ENCODE peak calls at places on chromosomes 3 and 15, in six cellular contexts. One of them, this sample, is unnamed.

GRCh38 chr15:67680645-67681044 is 138.1 kb downstream of the MAP2K5 start:
- DNase-seq in NCI-H2171: peak; percentile 39
- DNase-seq in activated CD4-positive, alpha-beta T cell treated with anti-CD3 and anti-CD28 coated beads for 48 hours: no peak
- DNase-seq in HEK293T: peak; percentile 20
- DNase-seq in small intestine: no peak
- DNase-seq in stomach: no peak
- DNase-seq in this sample: peak; percentile 21

GRCh38 chr3:27723803-27724458 is 1.8 kb upstream of the EOMES start:
- DNase-seq in activated CD4-positive, alpha-beta T cell treated with anti-CD3 and anti-CD28 coated beads for 48 hours: peak; percentile 24
- DNase-seq in stomach: no peak
- DNase-seq in HEK293T: no peak
- DNase-seq in NCI-H2171: no peak
- DNase-seq in small intestine: no peak
- DNase-seq in this sample: no peak

GRCh38 chr3:130759692-130760338 is 13.2 kb upstream of the PIK3R4 start:
- DNase-seq in small intestine: peak; percentile 80
- DNase-seq in HEK293T: peak; percentile 56
- DNase-seq in activated CD4-positive, alpha-beta T cell treated with anti-CD3 and anti-CD28 coated beads for 48 hours: peak; percentile 63
- DNase-seq in NCI-H2171: peak; percentile 64
- DNase-seq in stomach: peak; percentile 62
- DNase-seq in this sample: peak; percentile 76

GRCh38 chr15:25481208-25481862 is 42.5 kb upstream of the UBE3A start:
- DNase-seq in HEK293T: no peak
- DNase-seq in small intestine: no peak
- DNase-seq in stomach: no peak
- DNase-seq in NCI-H2171: peak; percentile 36
- DNase-seq in activated CD4-positive, alpha-beta T cell treated with anti-CD3 and anti-CD28 coated beads for 48 hours: no peak
- DNase-seq in this sample: no peak

GRCh38 chr15:81398456-81398855 is 24.4 kb upstream of the TMC3 start:
- DNase-seq in activated CD4-positive, alpha-beta T cell treated with anti-CD3 and anti-CD28 coated beads for 48 hours: no peak
- DNase-seq in NCI-H2171: no peak
- DNase-seq in stomach: no peak
- DNase-seq in HEK293T: no peak
- DNase-seq in small intestine: no peak
- DNase-seq in this sample: no peak

GRCh38 chr15:40441736-40442531 is 1.2 kb downstream of the BAHD1 start:
- DNase-seq in small intestine: peak; percentile 30
- DNase-seq in NCI-H2171: peak; percentile 1
- DNase-seq in stomach: no peak
- DNase-seq in activated CD4-positive, alpha-beta T cell treated with anti-CD3 and anti-CD28 coated beads for 48 hours: no peak
- DNase-seq in HEK293T: peak; percentile 17
- DNase-seq in this sample: peak; percentile 61

GRCh38 chr3:36944641-36945270 is at the start of gene TRANK1:
- DNase-seq in NCI-H2171: no peak
- DNase-seq in small intestine: peak; percentile 50
- DNase-seq in stomach: peak; percentile 56
- DNase-seq in activated CD4-positive, alpha-beta T cell treated with anti-CD3 and anti-CD28 coated beads for 48 hours: peak; percentile 86
- DNase-seq in HEK293T: no peak
- DNase-seq in this sample: peak; percentile 94

GRCh38 chr3:170726976-170727661 is 141.2 kb upstream of the SLC7A14 start:
- DNase-seq in HEK293T: no peak
- DNase-seq in activated CD4-positive, alpha-beta T cell treated with anti-CD3 and anti-CD28 coated beads for 48 hours: no peak
- DNase-seq in NCI-H2171: no peak
- DNase-seq in small intestine: no peak
- DNase-seq in stomach: no peak
- DNase-seq in this sample: peak; percentile 66

GRCh38 chr3:117477214-117477755 is 767.7 kb downstream of the TUSC7 start:
- DNase-seq in stomach: no peak
- DNase-seq in HEK293T: no peak
- DNase-seq in NCI-H2171: no peak
- DNase-seq in small intestine: no peak
- DNase-seq in activated CD4-positive, alpha-beta T cell treated with anti-CD3 and anti-CD28 coated beads for 48 hours: no peak
- DNase-seq in this sample: no peak

GRCh38 chr3:190070623-190071347 is 49.9 kb downstream of the P3H2 start:
- DNase-seq in activated CD4-positive, alpha-beta T cell treated with anti-CD3 and anti-CD28 coated beads for 48 hours: no peak
- DNase-seq in HEK293T: no peak
- DNase-seq in NCI-H2171: no peak
- DNase-seq in small intestine: no peak
- DNase-seq in stomach: no peak
- DNase-seq in this sample: no peak

GRCh38 chr3:56137406-56137805 is 330.9 kb downstream of the ERC2 start:
- DNase-seq in stomach: no peak
- DNase-seq in activated CD4-positive, alpha-beta T cell treated with anti-CD3 and anti-CD28 coated beads for 48 hours: no peak
- DNase-seq in HEK293T: no peak
- DNase-seq in small intestine: no peak
- DNase-seq in NCI-H2171: no peak
- DNase-seq in this sample: no peak

GRCh38 chr3:24830230-24831152 is 335.8 kb upstream of the THRB start:
- DNase-seq in small intestine: no peak
- DNase-seq in activated CD4-positive, alpha-beta T cell treated with anti-CD3 and anti-CD28 coated beads for 48 hours: no peak
- DNase-seq in NCI-H2171: peak; percentile 44
- DNase-seq in stomach: peak; percentile 30
- DNase-seq in HEK293T: peak; percentile 10
- DNase-seq in this sample: no peak

GRCh38 chr3:42875325-42876151 is at the start of gene CYP8B1:
- DNase-seq in NCI-H2171: no peak
- DNase-seq in HEK293T: no peak
- DNase-seq in small intestine: no peak
- DNase-seq in activated CD4-positive, alpha-beta T cell treated with anti-CD3 and anti-CD28 coated beads for 48 hours: no peak
- DNase-seq in stomach: no peak
- DNase-seq in this sample: no peak

GRCh38 chr3:138332472-138333073 is 2.9 kb upstream of the NME9 start:
- DNase-seq in HEK293T: peak; percentile 33
- DNase-seq in activated CD4-positive, alpha-beta T cell treated with anti-CD3 and anti-CD28 coated beads for 48 hours: no peak
- DNase-seq in NCI-H2171: no peak
- DNase-seq in stomach: no peak
- DNase-seq in small intestine: no peak
- DNase-seq in this sample: peak; percentile 26

GRCh38 chr15:89673162-89673506 is 6.0 kb downstream of the PLIN1 start:
- DNase-seq in HEK293T: peak; percentile 87
- DNase-seq in small intestine: no peak
- DNase-seq in stomach: no peak
- DNase-seq in activated CD4-positive, alpha-beta T cell treated with anti-CD3 and anti-CD28 coated beads for 48 hours: peak; percentile 45
- DNase-seq in NCI-H2171: no peak
- DNase-seq in this sample: peak; percentile 54

GRCh38 chr3:156353535-156353934 is 201.4 kb downstream of the SSR3 start:
- DNase-seq in stomach: no peak
- DNase-seq in NCI-H2171: no peak
- DNase-seq in HEK293T: no peak
- DNase-seq in small intestine: no peak
- DNase-seq in activated CD4-positive, alpha-beta T cell treated with anti-CD3 and anti-CD28 coated beads for 48 hours: no peak
- DNase-seq in this sample: no peak

GRCh38 chr15:28164876-28165275 is 65.8 kb upstream of the OCA2 start:
- DNase-seq in small intestine: no peak
- DNase-seq in NCI-H2171: no peak
- DNase-seq in HEK293T: no peak
- DNase-seq in activated CD4-positive, alpha-beta T cell treated with anti-CD3 and anti-CD28 coated beads for 48 hours: no peak
- DNase-seq in stomach: no peak
- DNase-seq in this sample: no peak

GRCh38 chr3:71926242-71926560 is 141.3 kb upstream of the PROK2 start:
- DNase-seq in small intestine: peak; percentile 69
- DNase-seq in stomach: peak; percentile 51
- DNase-seq in activated CD4-positive, alpha-beta T cell treated with anti-CD3 and anti-CD28 coated beads for 48 hours: peak; percentile 24
- DNase-seq in NCI-H2171: no peak
- DNase-seq in HEK293T: peak; percentile 22
- DNase-seq in this sample: peak; percentile 20

GRCh38 chr3:8623741-8624140 is 20.9 kb downstream of the SSUH2 start:
- DNase-seq in HEK293T: no peak
- DNase-seq in stomach: no peak
- DNase-seq in activated CD4-positive, alpha-beta T cell treated with anti-CD3 and anti-CD28 coated beads for 48 hours: no peak
- DNase-seq in small intestine: no peak
- DNase-seq in NCI-H2171: no peak
- DNase-seq in this sample: no peak

GRCh38 chr3:149020839-149021252 is 29.5 kb downstream of the GYG1 start:
- DNase-seq in small intestine: no peak
- DNase-seq in activated CD4-positive, alpha-beta T cell treated with anti-CD3 and anti-CD28 coated beads for 48 hours: peak; percentile 20
- DNase-seq in NCI-H2171: no peak
- DNase-seq in stomach: no peak
- DNase-seq in HEK293T: no peak
- DNase-seq in this sample: no peak

GRCh38 chr3:126912491-126913195 is 70.3 kb upstream of the PLXNA1 start:
- DNase-seq in NCI-H2171: no peak
- DNase-seq in activated CD4-positive, alpha-beta T cell treated with anti-CD3 and anti-CD28 coated beads for 48 hours: no peak
- DNase-seq in HEK293T: no peak
- DNase-seq in stomach: no peak
- DNase-seq in small intestine: no peak
- DNase-seq in this sample: no peak

GRCh38 chr15:50765202-50765967 is at the start of gene SPPL2A:
- DNase-seq in HEK293T: peak; percentile 83
- DNase-seq in stomach: peak; percentile 81
- DNase-seq in NCI-H2171: peak; percentile 86
- DNase-seq in activated CD4-positive, alpha-beta T cell treated with anti-CD3 and anti-CD28 coated beads for 48 hours: peak; percentile 94
- DNase-seq in small intestine: peak; percentile 85
- DNase-seq in this sample: peak; percentile 90

GRCh38 chr3:30293621-30294240 is 312.7 kb upstream of the TGFBR2 start:
- DNase-seq in HEK293T: no peak
- DNase-seq in small intestine: no peak
- DNase-seq in activated CD4-positive, alpha-beta T cell treated with anti-CD3 and anti-CD28 coated beads for 48 hours: no peak
- DNase-seq in stomach: no peak
- DNase-seq in NCI-H2171: no peak
- DNase-seq in this sample: no peak

GRCh38 chr15:40439461-40440299 is 1.1 kb upstream of the BAHD1 start:
- DNase-seq in NCI-H2171: peak; percentile 32
- DNase-seq in activated CD4-positive, alpha-beta T cell treated with anti-CD3 and anti-CD28 coated beads for 48 hours: peak; percentile 56
- DNase-seq in HEK293T: peak; percentile 14
- DNase-seq in stomach: peak; percentile 47
- DNase-seq in small intestine: peak; percentile 38
- DNase-seq in this sample: peak; percentile 59

GRCh38 chr3:13217736-13218540 is 144.7 kb upstream of the IQSEC1 start:
- DNase-seq in HEK293T: no peak
- DNase-seq in stomach: no peak
- DNase-seq in small intestine: no peak
- DNase-seq in activated CD4-positive, alpha-beta T cell treated with anti-CD3 and anti-CD28 coated beads for 48 hours: peak; percentile 11
- DNase-seq in NCI-H2171: no peak
- DNase-seq in this sample: no peak

GRCh38 chr3:149494759-149495580 is 20.5 kb downstream of the TM4SF4 start:
- DNase-seq in stomach: no peak
- DNase-seq in activated CD4-positive, alpha-beta T cell treated with anti-CD3 and anti-CD28 coated beads for 48 hours: no peak
- DNase-seq in HEK293T: no peak
- DNase-seq in small intestine: no peak
- DNase-seq in NCI-H2171: no peak
- DNase-seq in this sample: no peak

GRCh38 chr3:54822206-54822605 is 105.7 kb downstream of the LRTM1 start:
- DNase-seq in activated CD4-positive, alpha-beta T cell treated with anti-CD3 and anti-CD28 coated beads for 48 hours: no peak
- DNase-seq in small intestine: peak; percentile 7
- DNase-seq in stomach: no peak
- DNase-seq in HEK293T: no peak
- DNase-seq in NCI-H2171: no peak
- DNase-seq in this sample: no peak

GRCh38 chr3:181725033-181725775 is 13.5 kb downstream of the SOX2 start:
- DNase-seq in small intestine: no peak
- DNase-seq in NCI-H2171: no peak
- DNase-seq in activated CD4-positive, alpha-beta T cell treated with anti-CD3 and anti-CD28 coated beads for 48 hours: no peak
- DNase-seq in HEK293T: no peak
- DNase-seq in stomach: no peak
- DNase-seq in this sample: no peak